ENCODE peak calls at places on chromosomes 16 and 17, in six cellular contexts. Y, X, U, O, A and C are unnamed samples.
A peak's percentile ranks its signal among the peaks of the same experiment; 100 is the strongest.

GRCh38 chr16:46986438-46986837 is 13.0 kb upstream of the DNAJA2 start:
- DNase-seq in O (no peak), X (no peak), Y (no peak), U (no peak), A (no peak), C (no peak)

GRCh38 chr16:8963010-8963824 is 489 bp downstream of the USP7 start:
- DNase-seq in X (peak; percentile 33), U (peak; percentile 28), Y (peak; percentile 33), A (peak; percentile 9), O (peak; percentile 30), C (no peak)

GRCh38 chr17:69605571-69605970 is 191.1 kb downstream of the MAP2K6 start:
- DNase-seq in A (no peak), Y (no peak), X (no peak), U (no peak), O (no peak), C (no peak)

GRCh38 chr16:47018223-47018891 is 44.9 kb upstream of the DNAJA2 start:
- DNase-seq in X (peak; percentile 38), Y (peak; percentile 5), A (peak; percentile 10), U (no peak), O (no peak), C (peak; percentile 73)

GRCh38 chr16:21568502-21569189 is 30.7 kb upstream of the METTL9 start:
- DNase-seq in X (no peak), O (no peak), A (no peak), Y (no peak), U (no peak), C (no peak)

GRCh38 chr17:72249441-72249840 is 128.6 kb downstream of the SOX9 start:
- DNase-seq in U (no peak), Y (no peak), O (no peak), X (no peak), A (no peak), C (no peak)

GRCh38 chr16:11744075-11744470 is 1.4 kb upstream of the TXNDC11 start:
- DNase-seq in X (no peak), Y (no peak), A (no peak), U (no peak), O (no peak), C (no peak)

GRCh38 chr16:11587643-11588247 is 1.0 kb upstream of the LITAF start:
- DNase-seq in O (no peak), U (no peak), Y (no peak), X (no peak), A (no peak), C (no peak)

GRCh38 chr16:19135201-19135838 is 21.6 kb downstream of the ITPRIPL2 start:
- DNase-seq in A (no peak), Y (no peak), X (no peak), O (no peak), U (no peak), C (no peak)

GRCh38 chr17:57562231-57562630 is 182.9 kb downstream of the CCDC182 start:
- DNase-seq in X (no peak), O (no peak), U (no peak), A (no peak), Y (no peak), C (no peak)

GRCh38 chr16:1745181-1745899 is 26.0 kb downstream of the NME3 start:
- DNase-seq in Y (no peak), U (no peak), A (no peak), O (no peak), X (no peak), C (no peak)

GRCh38 chr17:13002761-13003453 is 14.9 kb downstream of the ELAC2 start:
- DNase-seq in X (peak; percentile 80), A (peak; percentile 18), O (peak; percentile 75), U (peak; percentile 85), Y (peak; percentile 9), C (peak; percentile 67)

GRCh38 chr16:66660422-66661209 is 35.9 kb downstream of the CMTM4 start:
- DNase-seq in A (no peak), U (peak; percentile 58), Y (no peak), X (peak; percentile 67), O (peak; percentile 65), C (peak; percentile 73)

DNA sequence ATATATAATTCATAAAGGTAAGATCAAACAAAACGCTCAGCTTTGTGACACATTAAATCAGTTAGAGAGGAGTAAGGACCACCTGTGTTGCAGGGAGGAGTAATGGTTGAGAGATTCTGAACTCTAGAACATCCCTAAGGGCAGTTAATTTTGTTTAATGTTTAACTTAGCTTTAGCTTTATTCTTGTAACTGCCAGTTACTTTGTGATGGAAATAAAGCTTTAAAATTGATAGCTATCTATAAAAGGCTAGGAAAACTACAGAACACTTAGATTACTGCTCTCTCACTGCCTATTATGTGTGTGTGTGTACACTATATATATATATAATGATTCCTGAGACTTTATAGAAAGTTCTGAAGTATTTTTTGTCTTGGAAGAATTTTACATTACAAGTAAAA is 37.8 kb downstream of the PTRH2 start:
- DNase-seq in U (no peak), O (no peak), A (no peak), X (no peak), Y (no peak), C (no peak)
- H3K4me1 ChIP-seq in U (no peaks in the 10 kb centered on the region), O (no peaks in the 10 kb centered on the region), A (no peaks in the 10 kb centered on the region), X (no peaks in the 10 kb centered on the region), Y (no peaks in the 10 kb centered on the region), C (no peaks in the 10 kb centered on the region)

DNA sequence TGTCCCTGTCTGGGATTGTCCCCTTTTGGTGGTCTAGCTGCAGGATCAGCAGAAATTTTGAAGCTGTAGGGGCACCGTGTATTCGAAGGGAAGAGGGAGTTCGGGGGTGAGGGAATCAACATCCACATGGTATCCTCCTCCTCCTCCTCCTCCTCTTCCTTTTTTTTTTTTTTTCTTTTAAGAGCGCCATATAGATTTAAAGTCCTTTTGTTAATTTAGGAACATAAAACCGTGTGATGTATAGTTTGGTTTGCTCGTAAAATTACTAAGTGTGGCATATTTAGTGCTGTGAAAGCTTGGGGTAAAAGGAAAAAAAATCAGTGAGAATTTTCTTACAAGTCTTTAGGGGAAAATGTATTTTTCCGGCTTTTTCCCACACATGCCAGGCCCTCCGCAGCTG is 50.1 kb upstream of the GSE1 start:
- DNase-seq in X (no peak), A (no peak), Y (no peak), U (no peak), O (no peak), C (no peak)
- H3K4me1 ChIP-seq in X (peaks cover 39% of the 10 kb centered on the region), A (no peaks in the 10 kb centered on the region), Y (peaks cover under 1% of the 10 kb centered on the region), U (peaks cover 8% of the 10 kb centered on the region), O (peaks cover 39% of the 10 kb centered on the region), C (peaks cover 53% of the 10 kb centered on the region)

GRCh38 chr17:79843917-79844815 is 4.9 kb upstream of the CBX4 start:
- DNase-seq in U (peak; percentile 80), X (no peak), Y (no peak), A (no peak), O (peak; percentile 73), C (peak; percentile 82)

GRCh38 chr17:79842136-79842655 is 3.0 kb upstream of the CBX4 start:
- DNase-seq in O (no peak), U (peak; percentile 46), A (no peak), Y (no peak), X (no peak), C (peak; percentile 23)

GRCh38 chr17:79841369-79842135 is 2.3 kb upstream of the CBX4 start:
- DNase-seq in O (no peak), X (no peak), Y (no peak), U (peak; percentile 38), A (no peak), C (peak; percentile 35)

GRCh38 chr17:79843475-79843916 is 4.3 kb upstream of the CBX4 start:
- DNase-seq in O (no peak), Y (no peak), X (no peak), A (no peak), U (peak; percentile 75), C (peak; percentile 54)

DNA sequence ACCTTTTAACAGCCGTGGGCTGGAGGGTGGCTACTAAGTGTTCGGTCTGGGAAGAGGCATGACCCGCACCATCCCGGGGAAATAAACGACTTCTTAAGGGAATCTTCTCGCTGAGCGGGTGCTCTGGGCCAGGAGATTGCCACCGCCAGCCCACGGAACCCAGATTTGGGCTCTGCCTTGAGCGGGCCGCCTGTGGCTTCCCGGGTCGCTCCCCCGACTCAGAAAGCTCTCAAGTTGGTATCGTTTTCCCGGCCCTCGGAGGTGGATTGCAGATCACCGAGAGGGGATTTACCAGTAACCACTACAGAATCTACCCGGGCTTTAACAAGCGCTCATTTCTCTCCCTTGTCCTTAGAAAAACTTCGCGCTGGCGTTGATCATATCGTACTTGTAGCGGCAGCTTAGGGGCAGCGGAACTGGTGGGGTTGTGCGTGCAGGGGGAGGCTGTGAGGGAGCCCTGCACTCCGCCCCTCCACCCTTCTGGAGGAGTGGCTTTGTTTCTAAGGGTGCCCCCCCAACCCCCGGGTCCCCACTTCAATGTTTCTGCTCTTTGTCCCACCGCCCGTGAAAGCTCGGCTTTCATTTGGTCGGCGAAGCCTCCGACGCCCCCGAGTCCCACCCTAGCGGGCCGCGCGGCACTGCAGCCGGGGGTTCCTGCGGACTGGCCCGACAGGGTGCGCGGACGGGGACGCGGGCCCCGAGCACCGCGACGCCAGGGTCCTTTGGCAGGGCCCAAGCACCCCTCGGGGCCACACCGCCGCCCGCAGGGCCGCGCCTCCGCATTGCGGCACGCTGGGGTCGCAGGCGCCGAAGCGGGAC is 3.6 kb upstream of the CBX4 start:
- DNase-seq in U (peak; percentile 60), Y (no peak), O (no peak), X (peak; percentile 70), A (no peak), C (no peak)
- H3K4me1 ChIP-seq in U (peaks cover 7% of the 10 kb centered on the region), Y (peaks cover 65% of the 10 kb centered on the region), O (peaks cover 35% of the 10 kb centered on the region), X (peaks cover 51% of the 10 kb centered on the region), A (peaks cover 58% of the 10 kb centered on the region), C (peaks cover 55% of the 10 kb centered on the region)

GRCh38 chr16:87207965-87208364 is 109.2 kb downstream of the C16orf95 start:
- DNase-seq in X (no peak), U (no peak), Y (no peak), O (no peak), A (no peak), C (no peak)
- H3K4me1 ChIP-seq in X (no peaks in the 10 kb centered on the region), U (peaks cover 1% of the 10 kb centered on the region), Y (no peaks in the 10 kb centered on the region), O (no peaks in the 10 kb centered on the region), A (no peaks in the 10 kb centered on the region), C (no peaks in the 10 kb centered on the region)

GRCh38 chr16:53056528-53056881 is 1.7 kb downstream of the CHD9 start:
- DNase-seq in U (no peak), X (no peak), Y (no peak), O (no peak), A (no peak), C (peak; percentile 89)
- H3K4me1 ChIP-seq in U (peaks cover 4% of the 10 kb centered on the region), X (peaks cover 28% of the 10 kb centered on the region), Y (peaks cover 20% of the 10 kb centered on the region), O (peaks cover 30% of the 10 kb centered on the region), A (peaks cover 13% of the 10 kb centered on the region), C (peaks cover 31% of the 10 kb centered on the region)